ENCODE peak calls at places on chromosomes 13 and 19, in six cellular contexts. A, M, P, J, Z and E are unnamed samples.

GRCh38 chr19:33427801-33428626 is 54.5 kb downstream of the CEBPG start:
- DNase-seq in A (no peak), M (no peak), P (no peak), Z (no peak), J (no peak), E (no peak)

GRCh38 chr19:10173527-10173926 is 21.2 kb downstream of the DNMT1 start:
- DNase-seq in M (no peak), A (peak; percentile 54), Z (no peak), P (no peak), J (no peak), E (no peak)

GRCh38 chr19:35846038-35846668 is 6.2 kb downstream of the NPHS1 start:
- DNase-seq in Z (no peak), A (no peak), J (peak; percentile 35), M (no peak), P (peak; percentile 71), E (no peak)

GRCh38 chr19:4814625-4815425 is 16.7 kb downstream of the TICAM1 start:
- DNase-seq in J (no peak), Z (no peak), P (no peak), A (peak; percentile 52), M (no peak), E (no peak)

GRCh38 chr19:46386996-46387712 is 26.2 kb downstream of the CCDC8 start:
- DNase-seq in J (no peak), A (no peak), P (no peak), M (no peak), Z (no peak), E (no peak)

GRCh38 chr19:33781996-33782395 is 14.7 kb upstream of the KCTD15 start:
- DNase-seq in M (no peak), P (no peak), Z (no peak), J (no peak), A (no peak), E (no peak)

GRCh38 chr13:51728972-51729371 is 75.0 kb downstream of the DHRS12 start:
- DNase-seq in M (no peak), Z (no peak), A (peak; percentile 46), P (no peak), J (no peak), E (no peak)

GRCh38 chr19:33388231-33388816 is 14.8 kb downstream of the CEBPG start:
- DNase-seq in Z (no peak), A (no peak), J (no peak), M (no peak), P (no peak), E (no peak)

GRCh38 chr13:114126789-114127472 is 5.5 kb downstream of the RASA3 start:
- DNase-seq in Z (no peak), A (no peak), P (no peak), M (no peak), J (no peak), E (no peak)

GRCh38 chr13:77737583-77738200 is 40.2 kb downstream of the SLAIN1 start:
- DNase-seq in M (no peak), Z (no peak), J (no peak), P (no peak), A (no peak), E (no peak)

GRCh38 chr13:29564828-29565227 is 30.7 kb downstream of the SLC7A1 start:
- DNase-seq in J (no peak), A (no peak), M (no peak), P (no peak), Z (no peak), E (no peak)
- TF ChIP-seq CTCF in J (no peak), A (no peak), M (no peak), P (no peak), Z (no peak), E (no peak)

GRCh38 chr19:40598121-40598917 is 2.9 kb upstream of the LTBP4 start:
- DNase-seq in Z (peak; percentile 94), A (peak; percentile 70), P (peak; percentile 92), M (peak; percentile 75), J (peak; percentile 96), E (peak; percentile 93)

GRCh38 chr19:40601061-40601973 is at the start of gene LTBP4:
- DNase-seq in Z (no peak), M (no peak), A (no peak), J (peak; percentile 72), P (peak; percentile 40), E (no peak)

GRCh38 chr19:40598918-40599307 is 2.3 kb upstream of the LTBP4 start:
- DNase-seq in Z (no peak), M (no peak), A (no peak), P (no peak), J (no peak), E (no peak)

GRCh38 chr19:40600086-40600917 is 867 bp upstream of the LTBP4 start:
- DNase-seq in P (peak; percentile 33), Z (no peak), J (peak; percentile 23), A (no peak), M (no peak), E (no peak)

DNA sequence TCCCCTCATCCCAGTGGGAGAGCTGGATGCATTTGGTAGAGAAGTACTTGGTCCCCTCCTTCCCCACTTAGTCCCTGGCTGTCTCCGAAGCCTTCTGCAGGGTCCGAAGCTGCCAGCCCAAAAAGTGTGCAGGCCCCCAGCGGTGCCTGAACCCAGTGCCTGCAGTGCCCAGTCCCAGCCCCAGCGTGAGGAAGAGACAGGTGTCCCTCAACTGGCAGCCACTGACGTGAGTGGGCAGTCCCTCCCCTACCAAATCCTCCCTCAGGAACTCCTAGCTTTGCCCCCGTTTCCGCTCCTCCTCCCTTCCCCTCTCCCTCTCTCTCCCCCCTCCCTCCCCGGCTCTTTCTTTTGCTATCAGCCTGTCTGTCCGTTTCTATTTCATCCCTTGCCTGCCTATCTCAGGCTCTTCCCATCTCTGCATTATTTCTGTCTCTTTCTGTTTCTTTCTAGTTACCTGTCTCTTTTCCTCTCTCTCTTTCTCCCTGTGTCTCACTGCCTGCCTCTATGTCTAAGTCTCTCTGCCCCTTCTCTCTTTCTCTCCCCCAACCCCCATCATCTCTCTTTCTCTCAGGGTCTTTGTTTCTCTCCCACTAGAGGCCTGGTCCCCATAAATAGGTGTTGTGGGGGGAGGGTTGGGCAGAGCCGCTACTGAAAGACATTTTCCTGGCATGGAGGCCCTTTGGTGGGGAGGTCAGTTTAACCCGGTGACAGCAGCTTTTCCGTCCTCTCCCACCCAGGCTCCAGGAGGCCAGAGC is 1.7 kb upstream of the LTBP4 start:
- DNase-seq in M (no peak), J (peak; percentile 28), P (peak; percentile 48), Z (no peak), A (no peak), E (no peak)
- H3K27ac ChIP-seq in M (no peak overlapping the region), J (no peak overlapping the region), P (no peak overlapping the region), Z (peak overlapping the region; percentile 83), A (no peak overlapping the region), E (no peak overlapping the region)

DNA sequence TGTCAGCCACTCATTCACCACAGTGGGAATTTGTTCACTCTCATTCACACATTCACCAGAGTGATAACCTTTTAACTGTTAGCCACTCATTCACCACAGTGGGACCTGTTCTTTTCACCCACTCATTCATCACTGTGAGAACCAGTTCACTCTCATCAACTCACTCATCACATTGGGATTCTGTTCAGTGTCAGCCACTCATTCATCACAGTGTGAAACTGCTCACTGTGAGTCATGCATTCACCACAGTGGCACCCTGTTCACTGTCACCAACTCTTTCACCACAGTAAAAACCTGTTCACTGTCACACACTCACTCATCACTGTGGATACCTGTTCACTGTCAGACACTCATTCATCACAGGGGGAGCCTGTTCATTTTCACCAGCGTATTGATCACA is 43.5 kb upstream of the ZNF85 start:
- DNase-seq in P (no peak), M (no peak), Z (no peak), A (no peak), J (no peak), E (no peak)
- H3K9me3 ChIP-seq in P (peaks cover 100% of the 10 kb centered on the region), M (no peaks in the 10 kb centered on the region), Z (no peaks in the 10 kb centered on the region), A (peaks cover 62% of the 10 kb centered on the region), J (no peaks in the 10 kb centered on the region), E (no peaks in the 10 kb centered on the region)

DNA sequence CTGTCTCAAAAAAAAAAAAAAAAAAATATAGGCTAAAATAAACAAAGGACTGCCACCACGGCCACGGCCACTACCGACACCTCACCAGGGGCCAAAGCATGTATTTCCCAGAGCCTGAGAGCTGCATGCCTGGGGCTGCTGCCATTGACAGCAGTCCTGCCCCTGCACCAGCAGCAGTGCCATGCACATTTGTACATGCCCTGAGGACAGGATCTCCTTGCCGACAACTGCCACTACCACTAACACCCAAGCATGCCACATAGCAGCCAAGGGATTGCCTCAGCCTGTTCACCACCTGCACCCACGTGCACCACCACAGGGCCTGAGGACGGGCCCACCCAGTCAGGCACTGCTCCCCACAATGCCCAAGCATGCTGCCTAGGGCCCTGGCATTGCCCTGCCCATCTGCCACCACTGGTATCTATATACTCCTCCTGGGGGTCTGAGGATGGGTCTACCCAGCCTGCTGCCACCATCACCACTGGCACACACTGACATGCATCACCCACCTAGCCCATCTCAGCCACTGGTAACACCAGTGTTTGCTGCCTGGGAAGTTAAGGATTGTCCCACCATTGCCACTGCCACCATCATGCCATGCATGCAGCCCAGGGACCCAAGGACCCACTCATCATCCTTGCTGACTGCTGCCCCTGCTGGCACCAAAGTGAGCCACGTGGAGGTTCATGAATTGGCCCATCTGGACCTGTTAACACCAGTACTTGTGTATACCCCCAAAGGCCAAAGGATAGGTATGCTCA is 10.6 kb upstream of the NUP62 start:
- DNase-seq in P (no peak), A (no peak), M (no peak), Z (no peak), J (no peak), E (no peak)
- TF ChIP-seq CTCF in P (peak; percentile 40), A (no peak), M (no peak), Z (no peak), J (peak; percentile 10), E (no peak)

DNA sequence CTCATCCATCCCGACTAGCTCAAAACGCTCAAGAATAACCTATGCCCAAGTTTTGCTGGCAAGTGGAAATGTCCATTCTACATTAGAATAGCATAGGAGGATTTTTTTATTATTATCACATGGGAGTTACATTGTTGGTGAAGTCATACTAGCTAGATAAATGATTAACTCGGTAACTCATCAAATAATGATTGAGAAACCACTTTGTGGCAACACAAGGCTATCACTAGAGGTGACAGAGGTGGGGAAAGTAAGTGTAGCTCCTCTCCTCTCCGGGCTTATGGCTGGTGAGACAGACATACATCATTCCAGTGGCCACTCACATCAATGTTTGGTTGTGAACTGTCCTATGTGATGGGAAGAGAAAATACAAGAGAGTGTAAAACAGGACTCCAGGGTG is 161.6 kb downstream of the ZIC5 start:
- DNase-seq in A (no peak), M (no peak), J (no peak), Z (no peak), P (no peak), E (no peak)
- H3K27ac ChIP-seq in A (no peak overlapping the region), M (no peak overlapping the region), J (no peak overlapping the region), Z (no peak overlapping the region), P (no peak overlapping the region), E (no peak overlapping the region)

GRCh38 chr19:54620464-54620863 is 9.8 kb upstream of the LILRB1 start:
- DNase-seq in A (no peak), Z (no peak), M (no peak), P (no peak), J (no peak), E (no peak)
- H3K9me3 ChIP-seq in A (peaks cover 3% of the 10 kb centered on the region), Z (no peaks in the 10 kb centered on the region), M (no peaks in the 10 kb centered on the region), P (peaks cover 48% of the 10 kb centered on the region), J (peaks cover 24% of the 10 kb centered on the region), E (peaks cover 2% of the 10 kb centered on the region)